ENCODE peak calls at places on chromosomes 3 and 15, in four cellular contexts. V is lower lobe of right lung, M is A549, O is AG04450. Q is an unnamed sample.

GRCh38 chr15:78133801-78134200 is 2.6 kb upstream of the CIB2 start:
- DNase-seq in V (no peak), M (no peak), O (no peak), Q (no peak)

GRCh38 chr15:82018201-82018600 is 27.6 kb downstream of the MEX3B start:
- DNase-seq in V (no peak), M (no peak), O (no peak), Q (no peak)

GRCh38 chr3:122858373-122858772 is 63.5 kb downstream of the SLC49A4 start:
- DNase-seq in V (no peak), M (no peak), O (no peak), Q (no peak)

GRCh38 chr15:52567886-52568568 is 803 bp downstream of the ARPP19 start:
- DNase-seq in V (peak), M (peak), O (no peak), Q (peak)

GRCh38 chr3:152284906-152285305 is 16.2 kb downstream of the MBNL1 start:
- DNase-seq in V (no peak), M (no peak), O (no peak), Q (no peak)

GRCh38 chr3:98691897-98692296 is 71.2 kb upstream of the ST3GAL6 start:
- DNase-seq in V (no peak), M (no peak), O (no peak), Q (no peak)

GRCh38 chr15:68672781-68673205 is 94.0 kb downstream of the CORO2B start:
- DNase-seq in V (no peak), M (no peak), O (no peak), Q (no peak)

GRCh38 chr15:27570746-27571145 is 528.4 kb downstream of the OCA2 start:
- DNase-seq in V (no peak), M (no peak), O (no peak), Q (no peak)

GRCh38 chr3:11162401-11163345 is 8.4 kb downstream of the HRH1 start:
- DNase-seq in V (no peak), M (no peak), O (no peak), Q (no peak)

GRCh38 chr15:26134152-26134551 is 271.0 kb upstream of the ATP10A start:
- DNase-seq in V (no peak), M (no peak), O (no peak), Q (no peak)

GRCh38 chr15:66982250-66982649 is 83.2 kb upstream of the SMAD3 start:
- DNase-seq in V (no peak), M (no peak), O (no peak), Q (no peak)

GRCh38 chr3:71348831-71349230 is 234.7 kb downstream of the FOXP1 start:
- DNase-seq in V (no peak), M (no peak), O (no peak), Q (no peak)

GRCh38 chr3:11154036-11154952 is at the start of gene HRH1:
- DNase-seq in V (no peak), M (no peak), O (no peak), Q (peak)

GRCh38 chr3:146250449-146251382 is at the start of gene PLSCR4:
- DNase-seq in V (peak), M (peak), O (peak), Q (peak)

GRCh38 chr3:160616721-160617120 is 51.4 kb upstream of the KPNA4 start:
- DNase-seq in V (no peak), M (no peak), O (peak), Q (no peak)

GRCh38 chr3:151733613-151734012 is at the start of gene AADACL2:
- DNase-seq in V (no peak), M (no peak), O (no peak), Q (no peak)

GRCh38 chr15:39801641-39802309 is 19.1 kb upstream of the FSIP1 start:
- DNase-seq in V (no peak), M (peak), O (no peak), Q (no peak)

GRCh38 chr3:120039642-120040610 is 54.3 kb downstream of the GSK3B start:
- DNase-seq in V (no peak), M (no peak), O (no peak), Q (no peak)

DNA sequence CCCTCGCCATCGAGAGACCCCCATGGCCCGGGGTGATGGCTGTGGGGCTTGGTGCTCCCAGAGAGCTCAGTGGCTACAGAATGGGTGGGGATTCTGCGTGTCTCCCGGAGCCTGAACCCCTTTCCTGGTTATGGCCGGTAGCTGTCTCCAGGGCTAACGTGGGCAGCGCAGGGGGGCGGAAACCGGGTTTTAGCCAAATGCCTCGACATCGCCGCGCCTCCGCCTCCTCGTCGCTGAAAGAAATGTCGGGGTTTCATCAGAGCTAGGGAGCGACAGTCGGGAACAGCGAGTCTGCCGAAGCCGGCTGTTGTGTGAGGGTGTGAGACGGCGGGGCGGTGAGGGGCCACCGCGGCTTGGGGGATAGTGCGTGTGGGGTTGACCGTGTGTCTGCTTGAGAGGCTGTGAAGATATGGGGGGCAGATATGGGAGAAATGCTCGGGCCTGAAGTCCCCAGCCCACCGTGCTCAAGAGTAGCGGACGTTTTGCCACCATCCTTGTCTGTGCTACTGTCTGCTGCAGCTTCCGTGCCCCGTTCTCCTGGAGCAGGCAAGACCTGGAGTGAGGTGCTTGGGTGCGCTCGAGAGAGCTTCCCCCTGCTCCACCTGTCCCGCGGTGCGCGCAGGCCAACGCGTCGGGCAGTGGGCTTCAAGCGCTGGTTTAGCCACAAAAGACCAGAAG is 836 bp upstream of the ISLR2 start:
- DNase-seq in V (no peak), M (no peak), O (no peak), Q (peak)
- H3K4me3 ChIP-seq in V (peak), M (peak), O (no peak), Q (peak)

GRCh38 chr3:53051929-53052328 is 6.1 kb upstream of the SFMBT1 start:
- DNase-seq in V (no peak), M (no peak), O (no peak), Q (no peak)

GRCh38 chr3:53056442-53056841 is 10.6 kb upstream of the SFMBT1 start:
- DNase-seq in V (no peak), M (no peak), O (no peak), Q (no peak)
- TF ChIP-seq CTCF in V (no peak), M (no peak), O (peak), Q (no peak)

GRCh38 chr3:187830181-187830580 is 84.9 kb upstream of the BCL6 start:
- DNase-seq in V (no peak), M (no peak), O (no peak), Q (no peak)

GRCh38 chr3:187831125-187832051 is 86.1 kb upstream of the BCL6 start:
- DNase-seq in V (no peak), M (no peak), O (no peak), Q (no peak)

GRCh38 chr3:187832202-187832601 is 86.9 kb upstream of the BCL6 start:
- DNase-seq in V (no peak), M (no peak), O (no peak), Q (no peak)

GRCh38 chr3:187827723-187828122 is 82.5 kb upstream of the BCL6 start:
- DNase-seq in V (no peak), M (no peak), O (no peak), Q (no peak)

GRCh38 chr3:187828571-187829452 is 83.5 kb upstream of the BCL6 start:
- DNase-seq in V (no peak), M (no peak), O (no peak), Q (no peak)
- H3K4me3 ChIP-seq in V (no peak), M (no peak), O (no peak), Q (no peak)

DNA sequence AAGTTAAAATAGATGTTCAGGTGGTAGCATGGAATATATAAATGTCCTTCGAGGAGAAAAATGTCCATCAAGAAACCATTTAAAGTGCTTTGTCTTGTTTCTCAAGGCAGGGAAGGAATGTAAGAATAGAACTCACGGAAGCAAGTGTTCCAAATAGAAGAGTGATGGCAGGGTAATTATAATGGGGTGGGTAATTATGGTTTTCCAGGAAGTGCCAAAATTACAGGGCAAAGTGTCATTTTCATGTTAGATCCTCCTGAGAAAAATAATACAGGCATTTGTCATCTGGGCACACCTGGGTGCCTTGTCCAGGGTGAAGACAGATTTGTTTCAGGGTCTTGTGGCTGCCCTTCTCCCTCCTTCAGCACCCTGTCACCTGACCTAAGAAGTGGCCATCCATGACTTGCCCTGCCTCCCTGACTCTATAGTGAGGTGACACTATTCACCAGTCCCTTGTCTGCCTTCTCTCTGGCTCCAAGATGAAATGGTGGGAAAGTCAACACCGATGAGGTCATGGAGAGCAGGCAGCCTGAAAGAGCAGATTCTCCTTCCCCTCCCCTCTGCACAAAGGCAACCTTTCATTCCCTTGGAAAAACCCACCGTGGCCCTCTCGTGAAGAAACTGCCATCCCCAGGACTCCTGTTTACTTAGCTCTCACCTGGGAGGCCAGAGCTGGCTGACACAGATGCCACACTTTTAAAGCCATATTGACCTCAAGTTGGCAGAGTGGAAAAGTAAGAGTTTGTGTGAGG is 45.1 kb upstream of the AMOTL2 start:
- DNase-seq in V (no peak), M (no peak), O (no peak), Q (no peak)
- TF ChIP-seq CTCF in V (no peak), M (no peak), O (no peak), Q (no peak)